ENCODE peak calls at places on chromosome 21, in four cellular contexts. S, R, X and V are unnamed samples.

GRCh38 chr21:29939859-29940245 is at the start of gene GRIK1:
- DNase-seq in X (no peak), S (no peak), R (no peak), V (no peak)

GRCh38 chr21:35394634-35395369 is 345.7 kb upstream of the RUNX1 start:
- DNase-seq in R (no peak), X (no peak), S (peak), V (no peak)

GRCh38 chr21:44886113-44887075 is 12.9 kb upstream of the PTTG1IP start:
- DNase-seq in R (no peak), S (no peak), X (no peak), V (no peak)

GRCh38 chr21:37742532-37742931 is 173.7 kb downstream of the KCNJ6 start:
- DNase-seq in R (no peak), S (peak), X (peak), V (no peak)

GRCh38 chr21:41726970-41727783 is 39.7 kb downstream of the RIPK4 start:
- DNase-seq in R (no peak), X (no peak), S (peak), V (no peak)

GRCh38 chr21:42556476-42556875 is 42.8 kb downstream of the SLC37A1 start:
- DNase-seq in R (no peak), X (no peak), S (no peak), V (no peak)

GRCh38 chr21:42964561-42965560 is 9.5 kb upstream of the PKNOX1 start:
- DNase-seq in X (no peak), S (no peak), R (no peak), V (no peak)

GRCh38 chr21:27759091-27759659 is 792.3 kb upstream of the ADAMTS5 start:
- DNase-seq in S (no peak), R (no peak), X (no peak), V (peak)

GRCh38 chr21:32306021-32306780 is 7.5 kb downstream of the MRAP start:
- DNase-seq in R (no peak), S (no peak), X (no peak), V (no peak)

GRCh38 chr21:17139696-17140095 is 373.1 kb upstream of the CXADR start:
- DNase-seq in S (peak), X (no peak), R (no peak), V (no peak)

GRCh38 chr21:37593015-37593414 is 226.4 kb downstream of the DYRK1A start:
- DNase-seq in R (no peak), S (no peak), X (no peak), V (no peak)

GRCh38 chr21:36419996-36420395 is 34.8 kb downstream of the CHAF1B start:
- DNase-seq in X (peak), R (peak), S (peak), V (peak)

GRCh38 chr21:32423320-32423719 is 10.8 kb downstream of the EVA1C start:
- DNase-seq in S (peak), X (no peak), R (no peak), V (no peak)

GRCh38 chr21:38136201-38136600 is 120.6 kb upstream of the KCNJ15 start:
- DNase-seq in S (peak), X (no peak), R (no peak), V (no peak)

GRCh38 chr21:38804030-38804616 is 1.6 kb upstream of the ETS2 start:
- DNase-seq in X (no peak), S (no peak), R (no peak), V (no peak)

GRCh38 chr21:31161157-31161556 is 122.9 kb upstream of the KRTAP19-8 start:
- DNase-seq in X (no peak), S (peak), R (no peak), V (peak)

GRCh38 chr21:44377922-44378645 is 24.7 kb downstream of the TRPM2 start:
- DNase-seq in S (no peak), X (no peak), R (no peak), V (no peak)

GRCh38 chr21:16976132-16976666 is 536.6 kb upstream of the CXADR start:
- DNase-seq in X (no peak), R (no peak), S (no peak), V (peak)

GRCh38 chr21:33492571-33492970 is 1.1 kb upstream of the DNAJC28 start:
- DNase-seq in S (no peak), R (no peak), X (no peak), V (no peak)

GRCh38 chr21:43300496-43301423 is 126.2 kb downstream of the SIK1 start:
- DNase-seq in R (no peak), S (no peak), X (no peak), V (peak)

GRCh38 chr21:37620401-37620800 is 253.8 kb downstream of the DYRK1A start:
- DNase-seq in S (peak), R (no peak), X (no peak), V (no peak)

GRCh38 chr21:45727390-45727789 is 83.9 kb downstream of the PCBP3 start:
- DNase-seq in R (no peak), X (no peak), S (no peak), V (no peak)

GRCh38 chr21:14850394-14850793 is 214.4 kb downstream of the NRIP1 start:
- DNase-seq in S (no peak), X (no peak), R (no peak), V (no peak)

GRCh38 chr21:45990741-45991605 is 9.4 kb downstream of the COL6A1 start:
- DNase-seq in R (no peak), X (no peak), S (no peak), V (no peak)

GRCh38 chr21:39564200-39564599 is 48.5 kb upstream of the B3GALT5 start:
- DNase-seq in S (peak), X (no peak), R (no peak), V (no peak)

GRCh38 chr21:38095220-38095619 is 161.6 kb upstream of the KCNJ15 start:
- DNase-seq in X (no peak), S (peak), R (no peak), V (no peak)

GRCh38 chr21:42524341-42525227 is 10.9 kb downstream of the SLC37A1 start:
- DNase-seq in X (peak), S (peak), R (no peak), V (peak)

GRCh38 chr21:41366522-41367151 is 4.8 kb downstream of the MX2 start:
- DNase-seq in S (peak), R (peak), X (peak), V (no peak)

GRCh38 chr21:25980710-25981109 is 189.9 kb downstream of the APP start:
- DNase-seq in X (no peak), S (no peak), R (no peak), V (no peak)

GRCh38 chr21:34771512-34772028 is 102.8 kb downstream of the CLIC6 start:
- DNase-seq in S (peak), R (no peak), X (no peak), V (peak)

GRCh38 chr21:28540514-28540913 is 452.2 kb downstream of the LTN1 start:
- DNase-seq in X (no peak), S (no peak), R (no peak), V (no peak)

GRCh38 chr21:37710555-37711293 is 205.5 kb downstream of the KCNJ6 start:
- DNase-seq in R (no peak), S (peak), X (peak), V (peak)

GRCh38 chr21:29462475-29462874 is 163.8 kb downstream of the BACH1 start:
- DNase-seq in X (no peak), R (no peak), S (peak), V (no peak)